ENCODE peak calls at places on chromosomes 4 and X, in nine cellular contexts. A is mesendoderm; G is substantia nigra; Y is nephron progenitor cell; B is cerebellar cortex; Z is mammary epithelial cell; P is stimulated activated CD8-positive, alpha-beta memory T cell treated with anti-CD3 and anti-CD28 coated beads, Interleukin-7, amount 100 ng/mL, for 1 hour; C is stimulated activated CD4-positive, alpha-beta T cell treated with anti-CD3 and anti-CD28 coated beads, Interleukin-4, amount 100 ng/mL, for 48 hours; Q is activated naive CD4-positive, alpha-beta T cell. N is an unnamed sample.

GRCh38 chrX:67749536-67749935 is 205.7 kb downstream of the AR start:
- DNase-seq in A (no peak), G (no peak), Y (no peak), B (no peak), Z (no peak), P (no peak), C (no peak), Q (no peak), N (no peak)

GRCh38 chrX:107298276-107298675 is 91.9 kb downstream of the DNAAF6 start:
- DNase-seq in A (peak), G (no peak), Y (no peak), B (no peak), Z (no peak), P (no peak), C (no peak), Q (no peak), N (no peak)

GRCh38 chr4:135249006-135249405 is 1047.4 kb upstream of the PABPC4L start:
- DNase-seq in A (peak), G (no peak), Y (no peak), B (peak), Z (no peak), P (no peak), C (no peak), Q (no peak), N (no peak)

GRCh38 chrX:149682031-149682430 is 29.8 kb upstream of the MAGEA11 start:
- DNase-seq in A (peak), G (no peak), Y (no peak), B (no peak), Z (no peak), P (no peak), C (no peak), Q (no peak), N (no peak)

GRCh38 chr4:34170941-34171340 is 2073.4 kb downstream of the ARAP2 start:
- DNase-seq in A (no peak), G (no peak), Y (no peak), B (no peak), Z (no peak), P (no peak), C (no peak), Q (no peak), N (no peak)

GRCh38 chr4:189414021-189414420 is 526.7 kb upstream of the FRG1 start:
- DNase-seq in A (no peak), G (no peak), Y (no peak), B (no peak), Z (no peak), P (no peak), C (no peak), Q (no peak), N (no peak)

GRCh38 chr4:101291198-101291597 is 56.1 kb downstream of the PPP3CA start:
- DNase-seq in A (no peak), G (no peak), Y (no peak), B (peak), Z (no peak), P (no peak), C (no peak), Q (no peak), N (no peak)

GRCh38 chr4:142563682-142564291 is 282.3 kb downstream of the INPP4B start:
- DNase-seq in A (peak), G (no peak), Y (no peak), B (no peak), Z (peak), P (no peak), C (no peak), Q (no peak), N (no peak)

GRCh38 chrX:13396887-13397286 is 77.0 kb upstream of the ATXN3L start:
- DNase-seq in A (no peak), G (no peak), Y (no peak), B (no peak), Z (peak), P (no peak), C (no peak), Q (no peak), N (no peak)

GRCh38 chr4:6891436-6892170 is 18.0 kb upstream of the TBC1D14 start:
- DNase-seq in A (no peak), G (no peak), Y (no peak), B (no peak), Z (no peak), P (no peak), C (no peak), Q (no peak), N (no peak)

GRCh38 chrX:110003167-110004156 is 548 bp downstream of the TMEM164 start:
- DNase-seq in A (peak), G (no peak), Y (peak), B (no peak), Z (no peak), P (no peak), C (peak), Q (no peak), N (no peak)

GRCh38 chrX:65596270-65596669 is 61.7 kb upstream of the LAS1L start:
- DNase-seq in A (peak), G (no peak), Y (no peak), B (no peak), Z (peak), P (peak), C (no peak), Q (no peak), N (no peak)

GRCh38 chrX:49212209-49212608 is 12.2 kb upstream of the SYP start:
- DNase-seq in A (no peak), G (no peak), Y (no peak), B (no peak), Z (no peak), P (no peak), C (no peak), Q (no peak), N (no peak)

GRCh38 chr4:2942037-2942531 is 21.1 kb downstream of the NOP14 start:
- DNase-seq in A (no peak), G (no peak), Y (no peak), B (no peak), Z (no peak), P (no peak), C (no peak), Q (no peak), N (no peak)

GRCh38 chrX:53724872-53725271 is 38.4 kb upstream of the HUWE1 start:
- DNase-seq in A (no peak), G (no peak), Y (no peak), B (no peak), Z (no peak), P (no peak), C (no peak), Q (no peak), N (no peak)

GRCh38 chr4:167032876-167033275 is 201.4 kb downstream of the SPOCK3 start:
- DNase-seq in A (no peak), G (no peak), Y (no peak), B (no peak), Z (peak), P (no peak), C (no peak), Q (no peak), N (peak)

GRCh38 chr4:72933029-72933428 is 136.5 kb downstream of the COX18 start:
- DNase-seq in A (no peak), G (no peak), Y (no peak), B (no peak), Z (no peak), P (no peak), C (no peak), Q (no peak), N (no peak)

GRCh38 chr4:174713181-174713580 is 115.9 kb downstream of the GLRA3 start:
- DNase-seq in A (peak), G (no peak), Y (no peak), B (no peak), Z (no peak), P (no peak), C (no peak), Q (no peak), N (no peak)

GRCh38 chr4:65777270-65777669 is 107.0 kb upstream of the EPHA5 start:
- DNase-seq in A (no peak), G (no peak), Y (no peak), B (no peak), Z (no peak), P (no peak), C (no peak), Q (no peak), N (no peak)

GRCh38 chrX:1442724-1443367 is 9.9 kb downstream of the ASMTL start:
- DNase-seq in A (no peak), G (no peak), Y (no peak), B (no peak), Z (no peak), P (no peak), C (no peak), Q (no peak), N (no peak)

GRCh38 chr4:13266687-13267086 is 217.5 kb downstream of the RAB28 start:
- DNase-seq in A (no peak), G (no peak), Y (no peak), B (no peak), Z (no peak), P (no peak), C (no peak), Q (no peak), N (no peak)

GRCh38 chr4:176309046-176309445 is 10.7 kb upstream of the SPCS3 start:
- DNase-seq in A (no peak), G (no peak), Y (no peak), B (no peak), Z (no peak), P (no peak), C (no peak), Q (no peak), N (no peak)

GRCh38 chr4:140703463-140703862 is 52.7 kb downstream of the TBC1D9 start:
- DNase-seq in A (no peak), G (no peak), Y (no peak), B (no peak), Z (no peak), P (no peak), C (no peak), Q (no peak), N (no peak)

GRCh38 chr4:118746251-118746919 is 61.2 kb downstream of the METTL14 start:
- DNase-seq in A (no peak), G (no peak), Y (no peak), B (no peak), Z (no peak), P (no peak), C (no peak), Q (no peak), N (no peak)

GRCh38 chr4:125728568-125728967 is 413.8 kb downstream of the FAT4 start:
- DNase-seq in A (peak), G (no peak), Y (no peak), B (no peak), Z (peak), P (no peak), C (no peak), Q (no peak), N (no peak)